ENCODE peak calls at places on chromosomes 6 and 20, in five cellular contexts. R is glutamatergic neuron, T is left ventricle myocardium inferior, P is mammary epithelial cell, M is Caco-2. Q is an unnamed sample.

GRCh38 chr20:23151885-23152284 is 65.8 kb upstream of the CD93 start:
- DNase-seq in R (no peak), T (no peak), P (no peak), M (no peak), Q (no peak)

GRCh38 chr6:158069800-158070195 is 88.1 kb downstream of the SYNJ2 start:
- DNase-seq in R (no peak), T (no peak), P (no peak), M (no peak), Q (no peak)

GRCh38 chr6:134822920-134823430 is 126.9 kb downstream of the ALDH8A1 start:
- DNase-seq in R (peak; percentile 28), T (peak; percentile 24), P (peak; percentile 72), M (peak; percentile 49), Q (peak; percentile 54)

GRCh38 chr6:66930559-66931290 is 1223.7 kb upstream of the EYS start:
- DNase-seq in R (no peak), T (no peak), P (peak; percentile 21), M (no peak), Q (no peak)

GRCh38 chr6:137860394-137861005 is 6.6 kb upstream of the TNFAIP3 start:
- DNase-seq in R (no peak), T (no peak), P (no peak), M (no peak), Q (no peak)

GRCh38 chr20:12482661-12483060 is 526.1 kb upstream of the SPTLC3 start:
- DNase-seq in R (no peak), T (no peak), P (no peak), M (no peak), Q (no peak)

GRCh38 chr6:161215193-161215592 is 58.7 kb downstream of the AGPAT4 start:
- DNase-seq in R (no peak), T (no peak), P (peak; percentile 44), M (no peak), Q (no peak)

GRCh38 chr20:31644701-31645100 is 7.0 kb downstream of the COX4I2 start:
- DNase-seq in R (no peak), T (no peak), P (no peak), M (no peak), Q (no peak)

GRCh38 chr6:130412556-130413290 is 46.9 kb downstream of the TMEM200A start:
- DNase-seq in R (no peak), T (no peak), P (no peak), M (no peak), Q (no peak)

GRCh38 chr20:46605978-46606816 is 45.1 kb downstream of the SLC13A3 start:
- DNase-seq in R (no peak), T (no peak), P (no peak), M (no peak), Q (no peak)

GRCh38 chr6:157054531-157054979 is 268.8 kb downstream of the TMEM242 start:
- DNase-seq in R (no peak), T (no peak), P (no peak), M (no peak), Q (no peak)

GRCh38 chr20:24683676-24684075 is 214.2 kb downstream of the SYNDIG1 start:
- DNase-seq in R (no peak), T (no peak), P (no peak), M (peak; percentile 26), Q (no peak)

GRCh38 chr6:10355115-10355702 is 59.7 kb downstream of the TFAP2A start:
- DNase-seq in R (no peak), T (no peak), P (peak; percentile 93), M (no peak), Q (no peak)

DNA sequence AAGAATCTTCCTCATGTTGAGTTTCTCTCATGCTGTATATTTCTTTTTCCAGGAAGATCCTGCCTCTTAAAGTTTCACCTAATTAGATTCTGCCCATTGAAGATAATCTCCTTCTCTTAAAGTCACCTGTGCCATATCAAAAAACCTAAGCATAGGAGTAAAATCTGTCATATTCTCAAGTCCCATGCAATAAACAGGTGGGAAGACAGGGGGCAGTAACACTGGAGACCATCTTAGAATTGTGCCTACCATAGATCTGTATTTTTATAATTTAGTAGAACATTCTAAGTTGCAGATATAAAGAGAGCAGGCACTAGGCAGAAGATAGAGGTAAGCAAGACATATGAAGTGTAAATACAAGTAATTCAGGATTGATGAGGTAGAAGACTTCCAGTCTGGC is 763.5 kb upstream of the MANEA start:
- DNase-seq in R (no peak), T (no peak), P (no peak), M (no peak), Q (no peak)
- TF ChIP-seq CTCF in R (peak; percentile 31), T (no peak), P (no peak), M (no peak), Q (no peak)

GRCh38 chr6:43540507-43540906 is 23.6 kb downstream of the POLR1C start:
- DNase-seq in R (no peak), T (no peak), P (no peak), M (no peak), Q (no peak)

GRCh38 chr6:43544461-43544860 is 27.6 kb downstream of the POLR1C start:
- DNase-seq in R (no peak), T (no peak), P (no peak), M (no peak), Q (no peak)

GRCh38 chr6:43547202-43547601 is 28.6 kb downstream of the XPO5 start:
- DNase-seq in R (no peak), T (no peak), P (no peak), M (no peak), Q (no peak)

GRCh38 chr6:43541774-43542471 is 25.0 kb downstream of the POLR1C start:
- DNase-seq in R (no peak), T (no peak), P (no peak), M (no peak), Q (no peak)
- TF ChIP-seq CTCF in R (no peak), T (no peak), P (no peak), M (no peak), Q (no peak)

GRCh38 chr20:64130271-64130670 is 22.9 kb upstream of the NPBWR2 start:
- DNase-seq in R (peak; percentile 3), T (no peak), P (no peak), M (peak; percentile 36), Q (no peak)

GRCh38 chr20:64133951-64134407 is 26.6 kb upstream of the NPBWR2 start:
- DNase-seq in R (peak; percentile 28), T (no peak), P (no peak), M (peak; percentile 58), Q (no peak)

GRCh38 chr20:64130876-64131275 is 23.5 kb upstream of the NPBWR2 start:
- DNase-seq in R (peak; percentile 3), T (no peak), P (no peak), M (peak; percentile 37), Q (no peak)

GRCh38 chr20:64129146-64129782 is 21.9 kb upstream of the NPBWR2 start:
- DNase-seq in R (no peak), T (no peak), P (no peak), M (peak; percentile 41), Q (no peak)

DNA sequence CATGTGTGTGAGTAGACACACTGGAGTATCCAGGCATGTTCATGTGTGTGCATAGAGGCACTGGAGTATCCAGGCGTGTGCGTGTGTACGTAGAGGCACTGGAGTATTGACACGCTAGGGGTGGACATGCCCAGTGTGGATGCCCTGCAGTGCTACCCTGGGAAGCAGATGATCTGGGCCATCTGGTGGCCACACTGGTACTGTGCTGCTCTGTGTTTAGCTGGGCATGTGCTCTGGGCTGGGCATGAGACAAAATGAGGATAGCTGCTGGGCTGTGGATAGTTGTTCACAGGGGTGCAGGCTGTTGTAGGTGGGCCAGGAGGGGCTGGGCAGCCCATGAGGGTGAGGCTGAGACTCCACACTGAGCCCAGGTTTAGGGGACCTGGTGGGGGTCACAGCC is 24.0 kb upstream of the NPBWR2 start:
- DNase-seq in R (peak; percentile 18), T (no peak), P (peak; percentile 11), M (peak; percentile 56), Q (no peak)
- TF ChIP-seq CTCF in R (no peak), T (no peak), P (peak; percentile 48), M (peak; percentile 57), Q (no peak)

DNA sequence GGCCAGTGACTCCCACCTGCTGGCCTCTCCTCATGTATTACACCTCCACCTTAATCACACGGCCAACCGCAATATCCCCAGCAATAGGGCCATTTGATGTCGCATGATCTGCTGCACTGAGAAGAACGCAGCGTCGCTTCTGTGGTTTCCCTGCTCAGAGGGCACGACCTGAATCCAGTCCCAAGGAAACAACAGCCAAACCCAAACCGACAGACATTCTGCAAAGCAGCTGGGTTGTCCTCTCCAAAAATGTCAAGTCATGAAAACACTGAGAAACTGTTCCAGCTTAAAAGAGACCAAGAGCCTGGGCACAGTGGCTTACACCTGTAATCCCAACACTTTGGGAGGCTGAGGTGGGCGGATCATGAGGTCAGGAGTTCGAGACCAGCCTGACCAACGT is 7.5 kb upstream of the BPI start:
- DNase-seq in R (no peak), T (no peak), P (no peak), M (no peak), Q (no peak)
- TF ChIP-seq CTCF in R (no peak), T (no peak), P (no peak), M (no peak), Q (no peak)

Q was measured in neural crest cell.